ENCODE peak calls at places on chromosome 5, in nine cellular contexts. X, W, O, E, T, R, H, L and F are unnamed samples. For H3K4me1, the result is how much of the 10 kb centered on the place peaks cover.

GRCh38 chr5:120767171-120767820 is 303.2 kb downstream of the PRR16 start:
- DNase-seq in H (no peak), L (no peak), W (no peak), X (no peak), O (no peak), R (peak), T (no peak), E (no peak), F (no peak)

GRCh38 chr5:121090822-121091221 is 626.7 kb downstream of the PRR16 start:
- DNase-seq in T (no peak), H (no peak), R (peak), O (no peak), E (no peak), X (no peak), W (no peak), L (no peak), F (no peak)

GRCh38 chr5:76746677-76747076 is 30.8 kb downstream of the F2R start:
- DNase-seq in O (no peak), H (no peak), W (no peak), R (no peak), X (no peak), L (no peak), E (no peak), T (no peak), F (no peak)

GRCh38 chr5:111229871-111230812 is 6.0 kb downstream of the CAMK4 start:
- DNase-seq in O (no peak), T (no peak), H (no peak), X (no peak), E (no peak), R (no peak), L (no peak), W (no peak), F (no peak)

GRCh38 chr5:147483197-147483790 is 26.6 kb downstream of the DPYSL3 start:
- DNase-seq in L (no peak), R (no peak), W (no peak), E (no peak), X (no peak), H (no peak), T (no peak), O (no peak), F (no peak)

GRCh38 chr5:89445106-89445745 is 562.2 kb upstream of the MEF2C start:
- DNase-seq in E (no peak), T (no peak), H (no peak), L (no peak), X (no peak), W (no peak), O (no peak), R (no peak), F (no peak)

GRCh38 chr5:3320317-3320865 is 275.2 kb upstream of the IRX1 start:
- DNase-seq in O (no peak), X (no peak), E (no peak), R (no peak), L (no peak), T (no peak), H (no peak), W (no peak), F (no peak)

GRCh38 chr5:57650360-57651069 is 167.9 kb upstream of the ACTBL2 start:
- DNase-seq in L (no peak), O (no peak), W (peak), E (peak), R (peak), T (peak), H (no peak), X (no peak), F (peak)

GRCh38 chr5:32760091-32760509 is 49.0 kb downstream of the NPR3 start:
- DNase-seq in W (no peak), E (no peak), O (no peak), X (no peak), T (peak), H (no peak), L (no peak), R (peak), F (no peak)

GRCh38 chr5:65779643-65780042 is 57.6 kb downstream of the NLN start:
- DNase-seq in O (no peak), T (no peak), L (no peak), E (no peak), X (no peak), R (no peak), H (no peak), W (no peak), F (no peak)

GRCh38 chr5:139805545-139805944 is 9.9 kb downstream of the PSD2 start:
- DNase-seq in E (no peak), H (no peak), O (no peak), R (no peak), T (no peak), L (no peak), W (no peak), X (no peak), F (no peak)

GRCh38 chr5:126124706-126125345 is 298.4 kb upstream of the GRAMD2B start:
- DNase-seq in W (no peak), E (no peak), H (no peak), L (no peak), O (no peak), X (no peak), R (peak), T (no peak), F (no peak)

GRCh38 chr5:154580422-154580821 is 102.4 kb upstream of the HAND1 start:
- DNase-seq in X (no peak), T (no peak), R (no peak), H (no peak), E (no peak), W (no peak), L (no peak), O (no peak), F (no peak)

GRCh38 chr5:100900142-100900795 is 2.8 kb downstream of the ST8SIA4 start:
- DNase-seq in R (peak), H (peak), L (no peak), O (no peak), T (no peak), E (peak), W (peak), X (peak), F (no peak)

GRCh38 chr5:100900796-100901731 is 2.0 kb downstream of the ST8SIA4 start:
- DNase-seq in R (peak), H (peak), L (peak), O (no peak), W (peak), X (peak), E (peak), T (no peak), F (peak)

GRCh38 chr5:100899675-100900074 is 3.4 kb downstream of the ST8SIA4 start:
- DNase-seq in X (no peak), E (no peak), H (no peak), R (no peak), W (no peak), L (no peak), T (no peak), O (no peak), F (no peak)

GRCh38 chr5:100896054-100896453 is 7.0 kb downstream of the ST8SIA4 start:
- DNase-seq in E (no peak), L (no peak), T (no peak), H (no peak), R (no peak), X (no peak), W (no peak), O (no peak), F (no peak)

DNA sequence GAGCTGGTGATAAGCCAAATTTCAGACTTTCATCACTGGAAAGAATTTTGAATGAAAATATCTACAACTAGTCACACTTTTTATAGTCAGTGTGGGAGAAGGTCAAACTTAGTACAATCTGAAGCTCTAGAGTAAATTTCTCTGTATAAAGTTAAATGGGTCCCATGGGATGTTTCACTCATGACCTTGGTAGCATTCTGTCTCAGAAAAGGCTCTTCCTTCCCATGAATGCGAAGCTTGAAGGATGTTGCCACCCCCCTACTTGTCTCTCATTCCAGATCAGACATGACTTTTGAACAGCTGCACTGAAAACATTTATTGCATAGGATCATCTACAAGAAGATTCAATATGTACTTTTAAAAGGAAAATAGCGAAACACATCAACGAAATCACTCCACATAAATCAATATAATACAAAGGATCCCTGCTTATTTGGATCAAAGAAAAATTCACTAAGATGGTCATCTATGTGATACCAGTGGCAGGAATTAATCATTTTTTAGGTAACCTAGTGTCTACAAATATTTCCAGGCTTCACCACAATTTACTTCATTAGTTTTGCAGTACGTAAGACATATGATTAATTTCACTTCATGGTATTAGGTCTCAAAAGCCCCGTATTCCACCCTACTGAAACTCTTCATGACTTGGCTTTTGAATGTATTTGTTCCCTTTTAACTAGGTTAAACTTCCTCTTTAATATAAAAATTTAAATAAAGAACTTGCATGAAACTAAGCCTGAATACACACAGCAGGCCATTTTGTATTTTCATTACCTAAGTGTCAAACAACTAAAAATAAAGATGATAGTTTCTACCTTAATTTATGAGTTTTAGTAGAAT is 4.4 kb downstream of the ST8SIA4 start:
- DNase-seq in L (no peak), H (no peak), E (no peak), X (no peak), T (no peak), W (no peak), R (no peak), O (no peak), F (no peak)
- H3K27ac ChIP-seq in L (no peak), H (no peak), E (no peak), X (no peak), T (no peak), W (no peak), R (no peak), O (no peak), F (no peak)

GRCh38 chr5:181190711-181191525 is 14.1 kb downstream of the TRIM7 start:
- DNase-seq in E (no peak), R (peak), W (peak), O (no peak), T (no peak), H (peak), X (no peak), L (no peak), F (peak)
- TF ChIP-seq CTCF in E (no peak), R (no peak), W (peak), O (no peak), T (peak), H (peak), X (peak), L (peak), F (no peak)

DNA sequence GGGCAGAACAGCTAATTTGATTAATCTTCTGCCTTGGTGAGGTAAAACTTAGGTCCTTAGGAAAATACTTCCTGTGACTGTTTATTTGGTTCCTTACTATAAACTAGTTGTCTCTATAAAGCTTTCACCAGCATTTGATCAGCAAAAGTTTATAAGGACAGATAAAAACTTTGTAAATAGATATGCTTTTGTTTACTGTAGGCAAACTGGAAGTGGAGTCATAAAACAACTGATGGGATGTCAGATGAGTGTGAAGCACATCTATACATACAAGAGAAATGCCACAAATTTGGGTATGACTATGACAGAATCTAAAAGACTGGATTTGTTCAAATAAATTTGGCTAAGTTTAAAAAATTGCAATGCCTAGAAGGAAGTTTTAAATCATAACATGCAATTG is 5.5 kb downstream of the PTGER4 start:
- DNase-seq in R (no peak), H (no peak), T (no peak), E (no peak), W (no peak), O (no peak), L (no peak), X (no peak), F (no peak)
- H3K4me1 ChIP-seq in R (under half), H (under half), T (half or more), E (under half), W (under half), O (under half), L (under half), X (half or more), F (under half)

GRCh38 chr5:84361572-84361971 is 23.1 kb downstream of the EDIL3 start:
- DNase-seq in H (no peak), X (no peak), R (peak), L (no peak), W (no peak), T (no peak), O (no peak), E (no peak), F (no peak)
- H3K27ac ChIP-seq in H (no peak), X (no peak), R (no peak), L (no peak), W (no peak), T (no peak), O (no peak), E (no peak), F (no peak)

DNA sequence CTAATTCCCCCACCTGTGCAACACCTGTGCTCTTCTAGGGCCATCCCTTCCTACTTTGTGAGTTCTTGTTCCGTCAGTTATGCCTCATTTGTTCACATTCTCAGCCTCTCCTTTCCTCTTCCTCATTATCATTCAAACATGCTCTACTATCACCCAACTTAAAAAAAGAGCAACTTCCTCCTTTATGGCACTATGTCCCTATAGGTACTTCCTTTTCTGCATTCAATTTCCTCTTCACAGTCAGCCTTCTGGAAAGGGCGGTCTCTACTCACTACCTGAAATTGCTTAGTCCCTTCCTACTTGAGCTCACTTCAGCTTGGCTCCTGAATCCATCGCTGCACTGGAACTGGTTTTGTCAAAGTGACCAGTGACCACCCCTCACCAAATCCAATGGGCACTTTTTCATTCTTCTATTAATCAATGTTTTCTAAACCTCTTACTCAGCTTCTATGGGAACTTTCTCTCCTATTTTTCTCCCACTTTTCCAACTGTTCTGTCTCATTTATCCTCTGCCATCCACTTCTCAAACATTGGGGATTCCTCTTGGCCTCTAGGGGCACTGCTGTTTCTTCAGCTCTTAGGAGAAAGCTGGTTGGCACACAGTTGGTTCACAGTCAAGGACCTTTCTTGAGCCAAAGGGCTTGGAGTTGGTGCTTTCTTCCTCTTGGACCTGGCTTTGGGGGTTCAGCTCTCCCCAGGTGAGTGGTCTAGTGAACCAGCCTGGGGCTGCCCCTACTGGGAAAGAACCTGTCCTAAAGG is 112.0 kb upstream of the LHFPL2 start:
- DNase-seq in W (no peak), R (no peak), E (no peak), H (no peak), O (no peak), T (no peak), X (no peak), L (no peak), F (no peak)
- TF ChIP-seq CTCF in W (no peak), R (peak), E (peak), H (no peak), O (no peak), T (peak), X (peak), L (no peak), F (no peak)

GRCh38 chr5:98930972-98931762 is 2.4 kb upstream of the CHD1 start:
- DNase-seq in L (no peak), T (no peak), W (no peak), O (no peak), E (no peak), H (no peak), X (no peak), R (no peak), F (no peak)

GRCh38 chr5:98928802-98929122 is at the start of gene CHD1:
- DNase-seq in W (peak), E (peak), H (peak), X (peak), O (peak), R (no peak), T (no peak), L (peak), F (peak)

GRCh38 chr5:98927988-98928801 is 612 bp downstream of the CHD1 start:
- DNase-seq in W (peak), L (peak), H (peak), O (peak), X (peak), T (no peak), R (peak), E (peak), F (peak)

GRCh38 chr5:98929123-98929981 is 545 bp upstream of the CHD1 start:
- DNase-seq in E (peak), X (peak), T (peak), L (peak), R (peak), H (peak), W (peak), O (peak), F (peak)

GRCh38 chr5:98929982-98930355 is 1.2 kb upstream of the CHD1 start:
- DNase-seq in L (no peak), W (peak), O (no peak), R (no peak), H (no peak), E (no peak), T (no peak), X (no peak), F (peak)
- H3K4me1 ChIP-seq in L (under half), W (under half), O (under half), R (under half), H (under half), E (under half), T (under half), X (half or more), F (under half)

GRCh38 chr5:180083529-180084060 is 12.0 kb upstream of the RNF130 start:
- DNase-seq in L (peak), R (no peak), O (no peak), W (no peak), X (no peak), H (no peak), E (no peak), T (no peak), F (no peak)

GRCh38 chr5:180084638-180085561 is 13.3 kb upstream of the RNF130 start:
- DNase-seq in H (no peak), O (no peak), L (peak), T (no peak), R (no peak), X (no peak), E (peak), W (no peak), F (no peak)

GRCh38 chr5:180088561-180088960 is 17.0 kb upstream of the RNF130 start:
- DNase-seq in H (no peak), X (no peak), R (no peak), W (no peak), E (no peak), T (no peak), L (peak), O (no peak), F (no peak)

GRCh38 chr5:180086816-180087426 is 15.4 kb upstream of the RNF130 start:
- DNase-seq in L (peak), E (no peak), X (no peak), H (no peak), W (no peak), O (no peak), R (no peak), T (no peak), F (no peak)

GRCh38 chr5:180085837-180086236 is 14.3 kb upstream of the RNF130 start:
- DNase-seq in W (no peak), X (no peak), R (no peak), H (no peak), O (no peak), L (peak), T (no peak), E (no peak), F (no peak)
- H3K27ac ChIP-seq in W (no peak), X (no peak), R (no peak), H (no peak), O (no peak), L (no peak), T (no peak), E (peak), F (no peak)

DNA sequence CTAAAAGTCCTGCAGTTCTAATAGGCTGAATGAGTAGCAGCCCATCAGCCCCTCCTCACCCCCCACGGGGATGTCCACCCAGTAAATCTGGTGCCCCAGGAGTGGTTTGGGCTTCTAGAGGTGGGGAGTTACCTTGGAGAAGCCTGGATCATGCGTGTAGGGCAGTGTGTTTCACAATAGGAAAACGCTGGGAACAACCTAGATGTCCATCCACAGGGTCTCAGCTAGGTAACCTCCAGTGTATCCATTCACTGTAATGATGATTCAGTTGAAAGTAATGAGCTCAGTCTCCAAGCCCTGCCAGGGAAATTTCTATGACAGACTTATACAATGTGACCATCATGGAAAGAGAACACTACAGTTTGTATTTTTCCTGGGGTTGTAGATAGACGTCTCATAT is 51.8 kb downstream of the NDST1 start:
- DNase-seq in H (no peak), W (no peak), O (no peak), X (no peak), R (no peak), E (no peak), L (no peak), T (no peak), F (no peak)
- TF ChIP-seq CTCF in H (no peak), W (no peak), O (no peak), X (no peak), R (no peak), E (no peak), L (no peak), T (no peak), F (no peak)